ENCODE peak calls at places on chromosomes 7 and 10, in nine cellular contexts. I is dorsolateral prefrontal cortex, Z is astrocyte of the spinal cord, F is astrocyte, J is BJ, N is bronchial epithelial cell, M is transverse colon, Q is suprapubic skin, S is A549. D is an unnamed sample.

GRCh38 chr10:124694467-124695195 is 49.5 kb downstream of the FAM53B start:
- DNase-seq in I (no peak), Z (no peak), F (no peak), J (no peak), N (peak; percentile 35), M (no peak), Q (no peak), S (no peak), D (no peak)

GRCh38 chr10:72328045-72328828 is 26.5 kb downstream of the DNAJB12 start:
- DNase-seq in I (peak; percentile 79), Z (peak; percentile 68), F (no peak), J (no peak), N (peak; percentile 40), M (peak; percentile 72), Q (no peak), S (peak; percentile 63), D (peak; percentile 80)

GRCh38 chr10:89352039-89352597 is 24.3 kb downstream of the IFIT3 start:
- DNase-seq in I (no peak), Z (peak; percentile 93), F (peak; percentile 98), J (peak; percentile 99), N (peak; percentile 94), M (peak; percentile 40), Q (no peak), S (peak; percentile 62), D (peak; percentile 98)

GRCh38 chr7:85239114-85239513 is 52.3 kb upstream of the SEMA3D start:
- DNase-seq in I (no peak), Z (no peak), F (no peak), J (no peak), N (no peak), M (no peak), Q (no peak), S (no peak), D (no peak)

GRCh38 chr10:31581741-31582323 is 262.8 kb downstream of the ZEB1 start:
- DNase-seq in I (no peak), Z (no peak), F (no peak), J (no peak), N (no peak), M (no peak), Q (no peak), S (no peak), D (peak; percentile 10)

GRCh38 chr7:81161459-81162075 is 242.7 kb upstream of the SEMA3C start:
- DNase-seq in I (no peak), Z (peak; percentile 94), F (peak; percentile 99), J (peak; percentile 80), N (peak; percentile 87), M (no peak), Q (no peak), S (peak; percentile 71), D (peak; percentile 79)

GRCh38 chr10:844552-844951 is 87.0 kb downstream of the LARP4B start:
- DNase-seq in I (no peak), Z (peak; percentile 32), F (peak; percentile 63), J (peak; percentile 4), N (no peak), M (no peak), Q (no peak), S (no peak), D (peak; percentile 85)

GRCh38 chr10:120422459-120422858 is 34.6 kb upstream of the PLPP4 start:
- DNase-seq in I (no peak), Z (peak; percentile 92), F (peak; percentile 97), J (peak; percentile 75), N (peak; percentile 50), M (no peak), Q (no peak), S (no peak), D (peak; percentile 61)

GRCh38 chr10:104351067-104351681 is 2.5 kb upstream of the CFAP58 start:
- DNase-seq in I (no peak), Z (peak; percentile 58), F (peak; percentile 80), J (no peak), N (peak; percentile 89), M (no peak), Q (no peak), S (no peak), D (peak; percentile 86)

GRCh38 chr10:76937056-76937665 is 700.4 kb downstream of the KCNMA1 start:
- DNase-seq in I (no peak), Z (no peak), F (no peak), J (no peak), N (no peak), M (no peak), Q (no peak), S (no peak), D (no peak)

GRCh38 chr10:130727766-130728490 is 583.6 kb downstream of the TCERG1L start:
- DNase-seq in I (no peak), Z (no peak), F (no peak), J (no peak), N (no peak), M (no peak), Q (no peak), S (no peak), D (no peak)

GRCh38 chr10:4331150-4331549 is 494.9 kb upstream of the AKR1E2 start:
- DNase-seq in I (no peak), Z (peak; percentile 25), F (no peak), J (no peak), N (peak; percentile 45), M (no peak), Q (no peak), S (no peak), D (no peak)

GRCh38 chr7:1231214-1232102 is 1.2 kb upstream of the UNCX start:
- DNase-seq in I (no peak), Z (no peak), F (no peak), J (no peak), N (no peak), M (no peak), Q (no peak), S (no peak), D (no peak)

GRCh38 chr10:112115781-112116385 is 67.7 kb downstream of the GPAM start:
- DNase-seq in I (no peak), Z (no peak), F (no peak), J (no peak), N (peak; percentile 13), M (peak; percentile 25), Q (no peak), S (peak; percentile 46), D (peak; percentile 35)

GRCh38 chr7:46486264-46487206 is 565.5 kb upstream of the IGFBP3 start:
- DNase-seq in I (no peak), Z (peak; percentile 73), F (peak; percentile 88), J (peak; percentile 44), N (peak; percentile 90), M (peak; percentile 28), Q (no peak), S (peak; percentile 6), D (peak; percentile 66)

GRCh38 chr7:80614911-80615310 is 23.5 kb upstream of the CD36 start:
- DNase-seq in I (no peak), Z (peak; percentile 65), F (peak; percentile 53), J (peak; percentile 81), N (peak; percentile 18), M (no peak), Q (no peak), S (no peak), D (peak; percentile 49)

GRCh38 chr10:27035163-27035562 is 65.1 kb downstream of the ANKRD26 start:
- DNase-seq in I (no peak), Z (no peak), F (no peak), J (no peak), N (no peak), M (no peak), Q (no peak), S (no peak), D (no peak)

GRCh38 chr10:76111986-76112825 is 680.8 kb downstream of the LRMDA start:
- DNase-seq in I (no peak), Z (no peak), F (no peak), J (no peak), N (no peak), M (no peak), Q (no peak), S (no peak), D (no peak)

GRCh38 chr7:699260-700170 is 27.0 kb upstream of the DNAAF5 start:
- DNase-seq in I (no peak), Z (no peak), F (no peak), J (no peak), N (no peak), M (no peak), Q (no peak), S (no peak), D (peak; percentile 65)

GRCh38 chr10:6843477-6843876 is 263.4 kb upstream of the PRKCQ start:
- DNase-seq in I (peak; percentile 59), Z (no peak), F (no peak), J (no peak), N (no peak), M (no peak), Q (no peak), S (no peak), D (no peak)

DNA sequence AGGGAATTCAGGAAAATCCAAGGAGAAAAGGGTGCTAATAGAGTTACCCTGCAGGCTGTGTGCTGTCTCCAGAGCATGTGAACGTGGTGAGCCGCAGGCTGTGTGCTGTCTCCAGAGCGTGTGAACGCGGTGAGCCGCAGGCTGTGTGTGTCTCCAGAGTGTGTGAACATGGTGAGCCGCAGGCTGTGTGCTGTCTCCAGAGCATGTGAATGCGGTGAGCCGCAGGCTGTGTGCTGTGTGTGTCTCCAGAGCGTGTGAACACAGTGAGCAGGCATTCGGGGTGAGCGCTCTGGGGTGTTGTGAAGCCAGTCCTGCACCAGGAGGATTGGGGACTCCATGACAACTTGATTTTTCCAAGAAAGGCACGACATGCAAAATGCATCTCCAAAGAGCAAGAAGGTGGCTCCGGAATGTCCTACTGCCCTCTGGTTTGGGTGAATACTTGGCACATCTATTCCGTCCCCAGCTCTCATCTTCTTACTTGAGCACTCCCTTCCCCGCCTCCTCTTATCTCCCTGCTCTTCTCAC is 407.9 kb upstream of the SHH start:
- DNase-seq in I (no peak), Z (no peak), F (no peak), J (no peak), N (no peak), M (no peak), Q (no peak), S (no peak), D (no peak)
- H3K4me3 ChIP-seq in I (no peak overlapping the region), Z (no peak overlapping the region), F (no peak overlapping the region), J (no peak overlapping the region), N (no peak overlapping the region), M (no peak overlapping the region), Q (no peak overlapping the region), S (no peak overlapping the region), D (no peak overlapping the region)

DNA sequence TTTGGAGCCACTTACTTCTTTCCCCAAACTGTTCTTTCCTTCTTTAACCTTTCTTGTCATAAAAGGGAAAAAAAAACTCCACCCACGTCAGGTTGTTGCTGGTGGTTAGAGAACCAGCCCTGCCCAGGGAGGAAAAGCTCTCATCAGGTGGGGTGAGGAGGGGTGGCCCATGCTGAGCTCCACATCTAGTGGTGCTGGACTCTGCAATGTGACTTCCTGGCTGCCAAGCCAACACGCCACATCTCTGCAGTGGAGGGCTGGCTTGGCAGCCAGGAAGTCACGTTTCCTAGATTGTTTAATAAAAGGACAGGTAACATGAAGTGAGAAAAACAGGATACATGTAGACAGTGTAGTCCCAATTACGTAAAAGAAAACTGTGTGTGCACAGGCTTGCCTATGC is 37.4 kb downstream of the WIPF3 start:
- DNase-seq in I (no peak), Z (no peak), F (no peak), J (no peak), N (no peak), M (no peak), Q (no peak), S (no peak), D (no peak)
- H3K4me3 ChIP-seq in I (no peak overlapping the region), Z (no peak overlapping the region), F (no peak overlapping the region), J (no peak overlapping the region), N (no peak overlapping the region), M (no peak overlapping the region), Q (no peak overlapping the region), S (no peak overlapping the region), D (no peak overlapping the region)

GRCh38 chr10:87775766-87776165 is 42.3 kb downstream of the ATAD1 start:
- DNase-seq in I (no peak), Z (peak; percentile 35), F (peak; percentile 20), J (no peak), N (peak; percentile 36), M (no peak), Q (no peak), S (no peak), D (peak; percentile 71)
- H3K4me3 ChIP-seq in I (no peak overlapping the region), Z (no peak overlapping the region), F (peak overlapping the region; percentile 15), J (no peak overlapping the region), N (no peak overlapping the region), M (no peak overlapping the region), Q (no peak overlapping the region), S (no peak overlapping the region), D (no peak overlapping the region)

GRCh38 chr7:64882341-64883112 is 20.5 kb upstream of the ZNF273 start:
- DNase-seq in I (no peak), Z (no peak), F (peak; percentile 20), J (no peak), N (peak; percentile 48), M (peak; percentile 26), Q (peak; percentile 76), S (no peak), D (peak; percentile 26)
- H3K4me3 ChIP-seq in I (peak overlapping the region; percentile 51), Z (peak overlapping the region; percentile 15), F (peak overlapping the region; percentile 5), J (peak overlapping the region; percentile 19), N (peak overlapping the region; percentile 39), M (peak overlapping the region; percentile 34), Q (peak overlapping the region; percentile 63), S (no peak overlapping the region), D (peak overlapping the region; percentile 40)